ENCODE peak calls at places on chromosome 1, in six cellular contexts. D is CD4-positive, alpha-beta T cell; G is CD8-positive, alpha-beta T cell; C is kidney; F is ovary; R is left ventricle myocardium inferior. J is an unnamed sample.

GRCh38 chr1:20329793-20330542 is 39.3 kb downstream of the VWA5B1 start:
- DNase-seq in G (no peak), C (no peak), D (no peak), F (no peak), R (no peak), J (no peak)

GRCh38 chr1:103307751-103308150 is 199.4 kb upstream of the COL11A1 start:
- DNase-seq in G (no peak), D (no peak), F (no peak), C (no peak), R (no peak), J (no peak)

GRCh38 chr1:42950146-42950480 is 8.6 kb downstream of the SLC2A1 start:
- DNase-seq in D (no peak), C (no peak), F (no peak), G (no peak), R (no peak), J (no peak)

GRCh38 chr1:188314557-188315137 is 1485.9 kb downstream of the PLA2G4A start:
- DNase-seq in F (no peak), G (no peak), D (no peak), R (no peak), C (no peak), J (no peak)

GRCh38 chr1:51415963-51416362 is 85.6 kb upstream of the TTC39A start:
- DNase-seq in G (no peak), F (no peak), R (no peak), D (no peak), C (no peak), J (no peak)

GRCh38 chr1:12095822-12096263 is 32.7 kb downstream of the TNFRSF8 start:
- DNase-seq in D (no peak), R (no peak), G (no peak), C (no peak), F (no peak), J (no peak)

GRCh38 chr1:108327534-108328462 is 83.9 kb upstream of the NBPF4 start:
- DNase-seq in F (no peak), D (no peak), G (no peak), C (peak), R (no peak), J (no peak)

GRCh38 chr1:94925561-94926364 is 1.1 kb downstream of the CNN3 start:
- DNase-seq in G (no peak), R (peak), F (peak), D (peak), C (peak), J (peak)

GRCh38 chr1:220788146-220788545 is 1.4 kb downstream of the MTARC1 start:
- DNase-seq in R (no peak), F (no peak), C (no peak), D (no peak), G (no peak), J (no peak)

GRCh38 chr1:35598895-35599294 is 25.8 kb downstream of the TFAP2E start:
- DNase-seq in D (no peak), R (no peak), G (no peak), C (no peak), F (no peak), J (no peak)

DNA sequence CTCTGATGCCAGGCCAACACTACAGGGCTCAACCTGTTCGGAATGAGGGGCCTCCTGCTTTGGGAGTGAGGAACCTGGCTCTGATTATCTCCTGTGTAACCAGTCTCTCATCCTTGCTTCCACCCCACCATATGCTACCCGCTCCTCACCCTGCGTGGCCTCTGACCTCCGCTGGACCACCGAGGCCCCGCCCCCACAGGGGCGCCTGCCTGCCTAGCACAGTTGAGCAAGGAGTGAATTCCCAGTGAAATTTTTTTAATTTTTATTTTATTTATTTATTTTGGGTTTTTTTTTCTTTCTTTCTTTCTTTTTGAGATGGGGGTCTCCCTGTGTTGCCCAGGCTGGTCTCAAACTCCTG is 1.9 kb upstream of the GNB1 start:
- DNase-seq in F (no peak), G (no peak), R (no peak), D (no peak), C (peak), J (no peak)
- H3K27ac ChIP-seq in F (no peak), G (no peak), R (peak), D (peak), C (peak), J (no peak)

GRCh38 chr1:196355206-196355786 is 252.9 kb downstream of the KCNT2 start:
- DNase-seq in F (no peak), D (no peak), C (no peak), G (no peak), R (no peak), J (no peak)
- TF ChIP-seq CTCF in F (peak), D (no peak), C (peak), G (no peak), R (peak), J (peak)

GRCh38 chr1:32336963-32337675 is 1.1 kb upstream of the MARCKSL1 start:
- DNase-seq in F (no peak), R (peak), C (peak), D (no peak), G (no peak), J (peak)

GRCh38 chr1:32335951-32336867 is at the start of gene MARCKSL1:
- DNase-seq in C (peak), D (peak), F (peak), R (peak), G (peak), J (peak)

GRCh38 chr1:32337855-32338636 is 2.0 kb upstream of the MARCKSL1 start:
- DNase-seq in R (no peak), C (no peak), G (no peak), D (no peak), F (no peak), J (peak)

GRCh38 chr1:32339363-32339978 is 3.4 kb upstream of the MARCKSL1 start:
- DNase-seq in D (no peak), C (peak), G (no peak), R (no peak), F (no peak), J (no peak)

DNA sequence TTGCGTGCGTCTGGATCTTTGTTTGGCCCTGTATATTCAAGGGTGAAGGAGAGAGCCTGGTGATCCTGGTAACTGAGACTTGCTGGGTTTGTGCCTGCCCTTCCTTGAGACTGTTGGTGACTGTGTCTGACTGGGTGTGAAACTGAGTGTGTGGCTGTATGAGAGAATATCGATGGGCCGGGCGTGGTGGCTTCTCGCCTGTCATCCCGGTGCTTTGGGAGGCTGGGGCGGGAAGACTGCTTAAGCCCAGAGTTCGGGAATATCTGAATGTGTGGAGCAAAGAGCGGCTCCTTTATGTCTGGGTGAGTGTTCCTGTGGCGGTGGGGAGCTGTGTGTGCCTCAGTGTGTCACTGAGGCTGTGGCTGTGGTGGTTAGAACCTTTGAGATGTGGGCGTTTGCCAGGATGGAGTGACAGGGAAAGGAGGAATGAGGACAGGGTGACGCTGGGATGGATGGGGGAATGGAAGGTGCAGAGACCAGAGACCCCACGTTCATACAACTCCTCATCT is 2.7 kb upstream of the MARCKSL1 start:
- DNase-seq in D (no peak), C (no peak), G (no peak), F (no peak), R (no peak), J (no peak)
- H3K27ac ChIP-seq in D (no peak), C (no peak), G (no peak), F (no peak), R (peak), J (no peak)

DNA sequence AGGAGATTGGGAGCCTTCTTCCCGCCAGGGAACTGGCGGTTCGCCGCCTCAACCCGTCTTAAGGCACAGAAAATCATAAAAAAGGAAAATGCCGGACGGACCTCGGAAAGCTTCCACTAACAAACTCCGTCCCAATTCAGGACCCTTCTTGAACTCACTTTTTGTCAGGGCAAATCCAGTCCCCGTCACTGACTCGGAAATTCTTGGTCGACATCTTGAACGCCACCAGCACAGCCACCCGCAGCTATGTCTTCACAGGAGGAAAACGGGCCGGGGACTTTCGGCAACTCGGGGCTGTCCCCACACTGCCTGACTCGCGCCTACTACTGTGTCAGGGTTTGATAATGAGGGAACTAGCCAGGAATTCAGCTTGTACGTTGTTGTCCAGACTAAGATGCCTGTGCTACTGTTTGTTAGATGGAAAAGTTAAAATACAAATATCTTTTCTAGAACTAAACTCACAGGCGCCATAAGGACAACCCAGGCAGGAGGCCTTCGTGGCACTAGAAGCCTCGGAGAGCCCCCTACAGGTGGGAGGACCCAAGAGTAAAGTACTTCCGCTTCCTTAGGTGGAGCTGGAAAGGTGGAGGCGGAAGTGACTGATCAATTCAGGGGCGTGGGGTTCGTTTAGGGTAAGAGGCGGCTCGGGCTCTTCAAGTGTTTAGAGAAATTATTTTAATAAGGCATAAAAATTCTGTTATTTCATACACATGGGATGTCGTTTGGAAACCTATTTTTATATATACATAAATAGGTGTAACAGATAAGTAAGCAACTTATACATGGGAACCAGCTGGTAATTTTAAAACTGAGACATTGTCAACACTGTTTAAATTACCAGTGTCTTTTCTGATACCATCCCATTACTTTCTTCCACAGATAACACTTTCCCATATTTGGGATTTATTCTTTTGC is at the start of gene ZRANB2:
- DNase-seq in D (peak), R (peak), G (peak), C (peak), F (peak), J (peak)
- TF ChIP-seq CTCF in D (peak), R (peak), G (peak), C (peak), F (peak), J (peak)

GRCh38 chr1:206575894-206576737 is 36.1 kb downstream of the EIF2D start:
- DNase-seq in C (no peak), R (no peak), D (no peak), F (no peak), G (no peak), J (no peak)
- H3K27ac ChIP-seq in C (no peak), R (peak), D (peak), F (no peak), G (peak), J (peak)

GRCh38 chr1:203640117-203640516 is 13.5 kb downstream of the ATP2B4 start:
- DNase-seq in F (no peak), R (no peak), C (no peak), D (no peak), G (no peak), J (no peak)

GRCh38 chr1:203638076-203638475 is 11.4 kb downstream of the ATP2B4 start:
- DNase-seq in C (no peak), F (no peak), G (no peak), D (no peak), R (no peak), J (no peak)

GRCh38 chr1:203636306-203636705 is 9.7 kb downstream of the ATP2B4 start:
- DNase-seq in D (no peak), F (no peak), G (no peak), C (no peak), R (no peak), J (no peak)

GRCh38 chr1:203640723-203641523 is 14.3 kb downstream of the ATP2B4 start:
- DNase-seq in D (no peak), R (no peak), C (no peak), G (no peak), F (no peak), J (no peak)

GRCh38 chr1:203638914-203639313 is 12.3 kb downstream of the ATP2B4 start:
- DNase-seq in D (no peak), G (no peak), R (peak), F (no peak), C (no peak), J (no peak)
- TF ChIP-seq CTCF in D (no peak), G (no peak), R (peak), F (no peak), C (no peak), J (peak)

GRCh38 chr1:8343464-8344001 is 25.6 kb downstream of the SLC45A1 start:
- DNase-seq in G (no peak), D (no peak), C (peak), F (peak), R (peak), J (peak)
- H3K27ac ChIP-seq in G (no peak), D (no peak), C (peak), F (peak), R (peak), J (peak)

DNA sequence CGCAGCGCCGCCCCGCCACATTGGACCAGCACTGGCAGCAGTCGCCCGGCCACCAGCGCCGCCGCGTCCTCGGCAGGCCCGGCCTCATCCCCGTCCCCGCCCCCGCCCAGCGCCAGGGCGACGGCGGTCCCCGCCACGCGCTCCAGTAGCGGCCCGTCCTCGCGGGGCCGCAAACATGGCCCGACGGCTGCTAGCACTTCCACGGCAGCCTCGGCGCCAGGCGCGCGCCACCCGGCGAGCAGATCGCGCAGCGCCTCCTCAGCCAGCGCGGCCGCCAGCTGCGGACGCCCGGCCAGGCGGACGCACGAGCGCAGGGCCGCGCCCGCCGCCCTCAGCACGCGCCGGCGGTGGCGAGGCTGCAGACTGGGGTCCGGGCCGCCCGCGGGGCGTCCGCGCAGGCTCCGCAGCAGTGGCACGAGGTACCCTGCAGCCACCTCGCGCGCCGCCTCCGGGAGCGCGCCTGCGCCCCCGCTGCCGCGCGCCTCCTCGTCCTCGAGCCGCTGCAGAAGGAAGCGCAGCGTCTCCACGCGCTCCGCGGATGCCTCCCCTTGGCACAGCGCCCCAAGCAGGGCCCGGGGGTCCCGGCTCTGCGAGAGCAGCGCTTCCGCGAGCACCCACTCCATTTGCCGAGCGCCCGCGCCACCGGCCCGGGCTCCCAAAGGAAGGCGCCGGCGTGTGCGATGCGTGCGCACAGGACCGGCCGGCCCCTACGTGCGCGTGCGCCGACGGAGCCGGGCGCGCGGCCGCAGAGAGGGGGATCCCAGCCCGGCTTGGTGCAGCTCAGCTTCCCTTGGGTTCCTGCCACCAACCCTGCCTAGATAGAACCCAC is at the start of gene TARBP1:
- DNase-seq in D (peak), F (peak), R (peak), G (peak), C (peak), J (peak)
- TF ChIP-seq CTCF in D (no peak), F (no peak), R (peak), G (no peak), C (peak), J (no peak)

DNA sequence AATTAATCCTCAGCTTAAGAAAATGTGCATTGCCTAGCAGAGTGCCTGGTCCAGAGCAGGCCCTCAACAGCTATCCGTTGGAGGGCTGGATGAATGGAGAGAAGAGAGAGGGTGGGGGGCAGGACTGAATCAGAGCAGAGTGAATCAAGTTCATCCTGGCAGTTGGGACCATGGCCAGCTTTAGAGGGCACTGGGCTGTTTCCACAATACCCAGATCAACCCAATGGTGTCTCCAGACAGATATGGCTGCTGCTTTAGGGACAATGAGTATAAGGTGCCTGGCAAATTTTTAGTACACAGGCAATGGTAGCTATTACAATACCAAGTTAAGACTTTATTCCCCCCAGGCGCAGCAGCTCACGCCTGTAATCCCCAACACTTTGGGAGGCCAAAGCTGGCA is 17.1 kb downstream of the EMC1 start:
- DNase-seq in G (no peak), R (no peak), D (no peak), F (no peak), C (no peak), J (no peak)
- H3K27ac ChIP-seq in G (no peak), R (peak), D (no peak), F (peak), C (no peak), J (no peak)

GRCh38 chr1:204960306-204960984 is 82.6 kb upstream of the CNTN2 start:
- DNase-seq in G (no peak), C (no peak), D (no peak), F (no peak), R (no peak), J (no peak)

GRCh38 chr1:204959836-204960235 is 83.2 kb upstream of the CNTN2 start:
- DNase-seq in R (peak), C (no peak), G (no peak), F (no peak), D (no peak), J (no peak)

GRCh38 chr1:204962742-204963632 is 80.0 kb upstream of the CNTN2 start:
- DNase-seq in C (no peak), G (no peak), D (no peak), F (no peak), R (no peak), J (no peak)

GRCh38 chr1:204959374-204959773 is 83.6 kb upstream of the CNTN2 start:
- DNase-seq in G (no peak), D (no peak), C (no peak), R (peak), F (no peak), J (no peak)

DNA sequence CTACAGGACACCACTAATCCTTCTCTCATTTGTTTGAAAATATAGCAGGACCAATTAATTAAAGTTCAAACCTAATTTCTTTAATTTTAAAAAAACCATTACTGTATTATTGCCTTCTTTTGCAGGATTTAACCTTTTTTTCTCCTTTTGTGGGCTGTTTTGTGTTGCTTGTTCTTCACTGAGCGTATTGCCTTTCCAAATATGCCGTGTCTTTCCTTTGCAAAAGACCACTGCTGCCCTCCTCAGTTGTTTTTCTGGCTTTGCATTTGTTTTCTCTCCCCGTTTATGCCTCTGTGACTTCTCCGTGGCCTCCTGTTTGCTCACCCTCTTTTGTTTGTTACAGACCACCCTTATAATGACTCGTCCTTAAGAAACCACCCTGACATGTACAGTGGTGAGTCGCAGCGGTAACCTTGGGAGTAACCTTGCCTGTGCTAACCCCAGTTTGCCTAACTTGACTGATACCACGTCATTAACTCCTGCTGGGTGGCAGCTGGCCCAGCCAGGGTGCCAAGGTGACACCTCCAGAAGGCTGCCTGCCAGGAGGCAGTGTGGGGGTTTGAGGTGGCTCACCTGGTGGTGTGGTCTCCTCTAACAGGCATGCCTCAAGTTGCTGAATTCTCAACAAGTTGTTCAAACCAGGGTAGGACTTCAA is 81.1 kb upstream of the CNTN2 start:
- DNase-seq in G (no peak), F (no peak), C (no peak), R (peak), D (no peak), J (no peak)
- TF ChIP-seq CTCF in G (no peak), F (no peak), C (no peak), R (no peak), D (no peak), J (no peak)

J was measured in lower lobe of right lung.